ENCODE peak calls at places on chromosomes 7 and 10, in four cellular contexts. X is psoas muscle, J is testis, L is mucosa of descending colon. F is an unnamed sample. For H3K4me1, the result is how much of the 10 kb centered on the place peaks cover.

GRCh38 chr10:117461766-117462423 is 80.7 kb upstream of the EMX2 start:
- DNase-seq in L (peak), J (no peak), X (peak), F (no peak)

GRCh38 chr10:63825111-63825510 is 303.9 kb downstream of the REEP3 start:
- DNase-seq in L (no peak), X (no peak), J (no peak), F (no peak)

GRCh38 chr7:40714338-40715052 is 579.7 kb downstream of the SUGCT start:
- DNase-seq in X (no peak), J (no peak), L (no peak), F (no peak)

GRCh38 chr10:29470355-29470705 is 164.4 kb downstream of the SVIL start:
- DNase-seq in X (peak), L (no peak), J (peak), F (peak)

GRCh38 chr10:28151636-28152035 is 151.2 kb downstream of the MPP7 start:
- DNase-seq in X (no peak), L (no peak), J (no peak), F (no peak)

GRCh38 chr7:12942599-12942998 is 255.2 kb downstream of the ARL4A start:
- DNase-seq in X (no peak), L (no peak), J (no peak), F (no peak)

GRCh38 chr7:15399446-15399845 is 162.4 kb downstream of the AGMO start:
- DNase-seq in L (no peak), J (no peak), X (no peak), F (no peak)

GRCh38 chr10:29895436-29895835 is 163.9 kb downstream of the JCAD start:
- DNase-seq in J (peak), X (peak), L (peak), F (no peak)

GRCh38 chr7:84783161-84783803 is 403.6 kb downstream of the SEMA3D start:
- DNase-seq in J (no peak), L (no peak), X (no peak), F (no peak)

GRCh38 chr7:147535619-147536200 is 1054.9 kb upstream of the C7orf33 start:
- DNase-seq in X (no peak), L (no peak), J (no peak), F (no peak)

GRCh38 chr7:113768256-113768847 is 150.5 kb downstream of the PPP1R3A start:
- DNase-seq in J (no peak), X (no peak), L (no peak), F (no peak)

GRCh38 chr10:124681091-124681490 is 63.1 kb downstream of the FAM53B start:
- DNase-seq in L (peak), J (no peak), X (peak), F (no peak)

GRCh38 chr7:25963733-25964132 is 188.3 kb upstream of the NFE2L3 start:
- DNase-seq in X (no peak), J (no peak), L (no peak), F (no peak)

GRCh38 chr10:48365668-48366067 is 59.2 kb downstream of the MAPK8 start:
- DNase-seq in L (no peak), J (no peak), X (no peak), F (no peak)

GRCh38 chr10:77313066-77313750 is 324.4 kb downstream of the KCNMA1 start:
- DNase-seq in J (no peak), L (no peak), X (no peak), F (no peak)

GRCh38 chr10:21924511-21924910 is 79.0 kb downstream of the DNAJC1 start:
- DNase-seq in L (no peak), J (no peak), X (no peak), F (no peak)
- H3K4me1 ChIP-seq in L (under half), J (under half), X (under half), F (under half)

GRCh38 chr7:100604976-100605911 is 3.1 kb downstream of the PCOLCE start:
- DNase-seq in X (peak), J (no peak), L (peak), F (no peak)

GRCh38 chr7:100604078-100604975 is 2.2 kb downstream of the PCOLCE start:
- DNase-seq in L (peak), X (peak), J (peak), F (peak)

GRCh38 chr7:100603697-100604077 is 1.5 kb downstream of the PCOLCE start:
- DNase-seq in L (no peak), X (no peak), J (no peak), F (peak)

GRCh38 chr7:100600222-100601038 is 1.7 kb upstream of the PCOLCE start:
- DNase-seq in X (peak), L (no peak), J (no peak), F (no peak)

DNA sequence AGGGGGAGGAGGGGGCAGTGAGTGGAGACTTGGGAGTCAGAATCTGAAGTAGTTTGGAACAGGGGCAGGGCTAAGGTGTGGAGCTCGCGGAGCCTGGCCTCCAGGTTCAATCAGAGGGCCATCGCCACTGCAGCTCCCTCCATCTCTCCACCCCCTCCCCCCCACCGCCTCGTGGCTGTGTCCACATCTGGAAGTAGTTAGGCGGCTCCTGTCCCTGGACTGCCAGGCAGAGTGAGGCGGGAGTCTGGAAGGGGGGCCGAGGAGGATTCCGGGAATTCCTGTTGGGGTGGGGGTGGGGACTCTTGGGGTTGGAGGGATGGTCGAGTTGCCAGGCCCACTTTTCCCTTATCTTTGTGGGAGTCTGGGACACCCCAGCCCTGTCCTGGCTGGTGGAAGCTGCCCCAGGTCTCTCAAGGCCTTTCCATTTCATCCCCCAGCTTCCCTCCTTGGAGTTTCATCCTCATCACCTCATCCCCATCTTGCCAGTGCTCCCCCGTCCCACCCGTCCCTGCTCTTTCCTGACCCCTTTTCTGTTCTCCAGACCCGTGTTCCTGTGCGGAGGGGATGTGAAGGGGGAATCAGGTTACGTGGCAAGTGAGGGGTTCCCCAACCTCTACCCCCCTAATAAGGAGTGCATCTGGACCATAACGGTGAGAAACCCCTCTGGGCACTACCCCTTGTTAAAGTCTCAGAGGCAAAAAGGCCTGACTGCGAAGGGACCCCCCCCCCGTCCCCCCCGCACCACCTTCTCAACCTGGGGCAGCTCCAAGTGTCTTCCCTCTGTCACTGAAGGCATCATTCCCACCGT is 930 bp downstream of the PCOLCE start:
- DNase-seq in J (peak), X (peak), L (peak), F (peak)
- H3K4me3 ChIP-seq in J (peak), X (peak), L (no peak), F (peak)

DNA sequence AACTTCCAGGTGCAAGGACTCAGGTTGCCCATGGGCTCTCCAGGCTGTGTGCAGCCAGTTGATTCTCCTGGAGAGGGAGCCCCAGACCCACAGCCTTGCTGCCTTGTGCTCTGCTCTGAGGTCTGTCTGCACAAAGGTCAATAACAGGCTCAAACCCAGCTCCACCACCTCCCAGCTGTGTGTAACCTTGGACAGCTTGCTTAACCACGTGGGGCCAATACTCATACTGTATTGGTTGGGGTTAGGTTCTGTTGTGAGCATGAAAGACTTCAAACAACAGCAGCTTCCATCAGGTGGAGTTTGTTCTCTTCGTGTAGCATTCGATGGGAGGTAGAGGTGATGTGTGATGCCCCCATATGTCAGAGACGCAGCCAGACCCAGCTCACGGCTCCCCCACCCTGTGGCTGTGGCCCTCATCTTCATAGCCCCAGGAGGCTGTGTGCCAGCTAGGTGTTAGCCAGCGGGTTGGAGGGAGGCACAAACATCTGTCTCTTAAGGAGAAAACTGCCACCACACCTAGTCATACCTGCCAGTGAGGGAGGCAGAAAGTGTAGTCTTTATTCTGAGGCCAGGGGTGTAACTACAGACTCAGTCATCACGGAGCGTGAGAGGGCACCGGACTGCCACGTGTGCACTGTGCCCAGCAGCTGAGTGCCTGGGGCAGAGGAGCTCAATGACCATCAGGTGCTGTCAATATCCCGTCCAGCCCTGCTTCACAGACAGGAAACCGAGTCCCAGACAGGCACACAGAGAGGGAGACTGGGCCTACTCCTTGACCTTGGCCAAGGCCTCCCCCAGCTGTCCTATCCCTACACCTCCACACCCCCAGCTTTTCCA is 8.0 kb upstream of the POLD2 start:
- DNase-seq in J (no peak), L (no peak), X (peak), F (no peak)
- TF ChIP-seq CTCF in J (no peak), L (no peak), X (no peak), F (peak)

GRCh38 chr10:71752391-71753090 is 20.8 kb downstream of the VSIR start:
- DNase-seq in L (peak), J (no peak), X (no peak), F (no peak)

GRCh38 chr10:71754562-71754961 is 18.8 kb downstream of the VSIR start:
- DNase-seq in J (no peak), L (no peak), X (no peak), F (no peak)

GRCh38 chr10:71755179-71755879 is 18.0 kb downstream of the VSIR start:
- DNase-seq in X (no peak), J (no peak), L (peak), F (no peak)

GRCh38 chr10:71753091-71753959 is 20.0 kb downstream of the VSIR start:
- DNase-seq in L (peak), J (peak), X (no peak), F (no peak)

GRCh38 chr10:71753960-71754505 is 19.3 kb downstream of the VSIR start:
- DNase-seq in X (no peak), J (no peak), L (peak), F (no peak)
- H3K4me1 ChIP-seq in X (half or more), J (under half), L (under half), F (under half)

DNA sequence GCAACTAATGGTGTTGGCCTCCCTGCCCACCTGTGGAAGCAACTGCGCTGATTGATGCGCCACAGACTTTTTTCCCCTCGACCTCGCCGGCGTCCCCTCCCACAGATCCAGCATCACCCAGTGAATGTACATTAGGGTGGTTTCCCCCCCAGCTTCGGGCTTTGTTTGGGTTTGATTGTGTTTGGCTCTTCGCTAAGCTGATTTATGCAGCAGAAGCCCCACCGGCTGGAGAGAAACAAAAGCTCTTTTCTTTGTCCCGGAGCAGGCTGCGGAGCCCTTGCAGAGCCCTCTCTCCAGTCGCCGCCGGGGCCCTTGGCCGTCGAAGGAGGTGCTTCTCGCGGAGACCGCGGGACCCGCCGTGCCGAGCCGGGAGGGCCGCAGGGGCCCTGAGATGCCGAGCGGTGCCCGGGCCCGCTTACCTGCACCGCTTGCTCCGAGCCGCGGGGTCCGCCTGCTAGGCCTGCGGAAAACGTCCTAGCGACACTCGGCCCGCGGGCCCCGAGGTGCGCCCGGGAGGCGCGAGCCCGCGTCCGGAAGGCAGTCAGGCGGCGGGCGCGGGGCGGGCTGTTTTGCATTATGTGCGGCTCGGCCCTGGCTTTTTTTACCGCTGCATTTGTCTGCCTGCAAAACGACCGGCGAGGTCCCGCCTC is 656 bp downstream of the ITGB8 start:
- DNase-seq in L (no peak), X (peak), J (peak), F (peak)
- H3K4me3 ChIP-seq in L (peak), X (peak), J (peak), F (peak)

DNA sequence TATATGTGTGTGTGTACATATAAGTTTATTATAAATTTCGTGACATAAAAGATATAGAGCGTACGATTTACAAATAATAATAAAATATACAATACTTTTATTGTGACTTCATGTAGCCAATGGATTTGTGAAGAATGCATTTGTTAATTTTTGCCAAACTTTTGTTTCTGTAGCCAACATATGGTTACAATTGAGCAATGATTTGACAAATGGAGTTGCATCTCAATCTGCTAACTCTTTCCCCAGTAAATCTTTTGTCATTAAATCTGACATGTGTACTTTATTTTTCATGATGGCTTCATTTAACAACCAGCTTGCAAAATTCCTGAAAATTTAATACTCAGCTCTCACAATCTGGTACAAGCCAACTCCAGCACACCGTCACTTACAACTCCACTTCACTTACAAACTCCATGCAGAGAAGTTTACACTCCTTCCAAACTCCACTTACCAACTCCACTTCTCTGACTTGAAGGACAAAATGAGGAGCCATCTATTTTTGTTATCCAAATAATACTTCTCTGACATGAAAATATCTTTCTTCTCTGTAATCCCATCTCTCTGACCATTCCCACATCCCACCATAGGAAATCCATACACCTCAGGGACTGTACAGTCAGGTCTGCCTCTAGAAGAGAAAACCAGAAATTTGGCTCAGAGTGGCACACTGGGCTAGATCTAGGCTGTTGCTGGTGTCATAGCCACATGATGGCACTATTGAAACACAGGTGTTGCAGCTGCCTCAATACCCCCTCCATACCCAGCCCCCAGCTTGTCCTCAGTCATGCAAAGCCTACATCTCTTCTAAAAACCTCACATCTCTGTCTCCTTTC is 26.6 kb upstream of the HIBADH start:
- DNase-seq in X (no peak), J (peak), L (no peak), F (peak)
- TF ChIP-seq CTCF in X (peak), J (no peak), L (no peak), F (peak)

DNA sequence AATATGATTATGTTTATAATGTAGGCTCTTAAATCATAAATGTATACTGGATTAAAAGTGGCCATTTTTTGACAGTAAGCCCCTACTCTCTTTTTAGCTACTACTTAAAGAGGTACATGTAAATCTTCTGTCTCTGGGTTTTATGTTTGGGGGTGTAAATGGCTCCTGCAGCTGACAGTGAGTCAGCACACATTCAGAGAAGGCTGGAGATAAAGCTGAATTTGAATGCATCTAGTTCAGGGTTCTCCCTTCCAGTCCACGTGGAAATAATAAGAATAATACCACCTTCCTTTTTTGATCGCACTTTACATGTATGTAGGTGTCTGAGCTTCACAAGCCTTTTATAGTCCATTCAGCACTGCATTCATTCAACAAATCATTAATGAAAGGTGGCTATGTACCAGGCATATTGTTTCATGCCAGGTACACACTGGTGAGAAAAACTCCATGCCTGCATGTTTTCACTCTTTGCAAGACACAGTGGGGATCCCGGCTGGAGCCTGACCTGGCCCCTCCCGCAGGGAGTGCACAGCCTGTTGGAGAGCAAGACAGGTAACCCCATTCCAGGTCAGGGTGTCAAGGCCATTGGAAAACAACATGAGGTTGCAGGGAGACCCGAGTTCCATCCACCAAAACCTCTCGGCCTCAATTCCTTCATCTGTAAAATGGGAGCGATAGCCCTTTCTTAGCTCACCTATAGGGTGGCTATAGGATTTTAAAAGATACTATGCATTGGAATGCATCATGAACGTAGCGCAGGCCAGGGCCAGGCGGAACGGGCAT is 107.5 kb upstream of the ANLN start:
- DNase-seq in L (no peak), X (no peak), J (no peak), F (no peak)
- H3K4me1 ChIP-seq in L (under half), X (half or more), J (under half), F (under half)

GRCh38 chr7:19144661-19145428 is at the start of gene FERD3L:
- DNase-seq in J (no peak), L (no peak), X (peak), F (peak)
- H3K4me3 ChIP-seq in J (peak), L (no peak), X (peak), F (no peak)

GRCh38 chr10:96222441-96222840 is 48.9 kb downstream of the BLNK start:
- DNase-seq in L (no peak), J (no peak), X (no peak), F (no peak)
- TF ChIP-seq CTCF in L (no peak), J (no peak), X (no peak), F (no peak)

F was measured in BE2C.